ENCODE peak calls at places on chromosomes 7 and 10, in ten cellular contexts. A, Y, W, P, Q, F, B, I, O and S are unnamed samples.

GRCh38 chr7:157150825-157151412 is 12.2 kb downstream of the UBE3C start:
- DNase-seq in A (no peak), Y (no peak), W (peak), P (no peak), Q (no peak), F (no peak), B (no peak), I (no peak), O (peak), S (no peak)

GRCh38 chr10:78630944-78631838 is 437.6 kb upstream of the ZMIZ1 start:
- DNase-seq in A (no peak), Y (peak), W (peak), P (no peak), Q (no peak), F (no peak), B (peak), I (peak), O (no peak), S (no peak)

GRCh38 chr10:104043854-104044253 is 41.8 kb downstream of the COL17A1 start:
- DNase-seq in A (no peak), Y (peak), W (no peak), P (no peak), Q (no peak), F (no peak), B (no peak), I (no peak), O (no peak), S (no peak)

GRCh38 chr10:69636626-69637550 is 6.8 kb downstream of the FAM241B start:
- DNase-seq in A (no peak), Y (no peak), W (no peak), P (no peak), Q (no peak), F (no peak), B (no peak), I (no peak), O (peak), S (no peak)

GRCh38 chr10:7441395-7442161 is 30.7 kb upstream of the SFMBT2 start:
- DNase-seq in A (no peak), Y (no peak), W (no peak), P (no peak), Q (no peak), F (no peak), B (no peak), I (no peak), O (no peak), S (no peak)

GRCh38 chr7:70776627-70777101 is 355.3 kb upstream of the GALNT17 start:
- DNase-seq in A (no peak), Y (no peak), W (peak), P (peak), Q (no peak), F (no peak), B (no peak), I (no peak), O (no peak), S (no peak)

GRCh38 chr7:36190447-36191291 is 37.6 kb downstream of the EEPD1 start:
- DNase-seq in A (no peak), Y (no peak), W (no peak), P (no peak), Q (no peak), F (no peak), B (no peak), I (no peak), O (no peak), S (no peak)

GRCh38 chr10:104617831-104618230 is 23.3 kb upstream of the SORCS3 start:
- DNase-seq in A (no peak), Y (no peak), W (no peak), P (no peak), Q (no peak), F (no peak), B (no peak), I (no peak), O (no peak), S (no peak)

GRCh38 chr10:103895458-103896186 is 22.4 kb downstream of the STN1 start:
- DNase-seq in A (no peak), Y (no peak), W (peak), P (no peak), Q (no peak), F (no peak), B (no peak), I (no peak), O (peak), S (no peak)

GRCh38 chr7:36958094-36958718 is 233.9 kb upstream of the AOAH start:
- DNase-seq in A (no peak), Y (no peak), W (no peak), P (no peak), Q (no peak), F (no peak), B (no peak), I (no peak), O (no peak), S (no peak)

GRCh38 chr10:127142141-127142540 is 54.2 kb downstream of the INSYN2A start:
- DNase-seq in A (no peak), Y (no peak), W (no peak), P (no peak), Q (no peak), F (no peak), B (no peak), I (no peak), O (no peak), S (no peak)

GRCh38 chr7:145831616-145832206 is 284.9 kb upstream of the CNTNAP2 start:
- DNase-seq in A (no peak), Y (no peak), W (no peak), P (no peak), Q (no peak), F (no peak), B (no peak), I (no peak), O (no peak), S (no peak)

GRCh38 chr10:74967850-74968620 is 141.6 kb downstream of the KAT6B start:
- DNase-seq in A (no peak), Y (no peak), W (no peak), P (no peak), Q (no peak), F (no peak), B (no peak), I (no peak), O (peak), S (no peak)

GRCh38 chr10:120553911-120554310 is 96.9 kb downstream of the PLPP4 start:
- DNase-seq in A (no peak), Y (no peak), W (no peak), P (no peak), Q (no peak), F (no peak), B (no peak), I (no peak), O (no peak), S (no peak)

GRCh38 chr10:92834981-92835380 is 13.3 kb upstream of the EXOC6 start:
- DNase-seq in A (no peak), Y (no peak), W (no peak), P (no peak), Q (no peak), F (no peak), B (no peak), I (no peak), O (peak), S (no peak)

GRCh38 chr10:132572545-132572937 is 35.0 kb downstream of the INPP5A start:
- DNase-seq in A (no peak), Y (no peak), W (peak), P (no peak), Q (no peak), F (no peak), B (no peak), I (no peak), O (no peak), S (no peak)